ENCODE peak calls at places on chromosome 20, in seven cellular contexts. A is erythroblast; V is NCI-H187 treated with DMSO at 0.1 percent for 48 hours; Q is OCI-LY7; S is HFF-Myc; N is thoracic aorta; U is activated naive CD8-positive, alpha-beta T cell treated with anti-CD3 and anti-CD28 coated beads, Interleukin-2, amount 50 U/mL, for 24 hours. O is an unnamed sample.

GRCh38 chr20:63309261-63310071 is 16.5 kb downstream of the COL20A1 start:
- DNase-seq in S (no peak), V (no peak), U (peak), Q (peak), N (no peak), A (peak), O (peak)

GRCh38 chr20:58669287-58670006 is 18.4 kb downstream of the STX16 start:
- DNase-seq in U (no peak), N (no peak), V (no peak), Q (peak), A (no peak), S (no peak), O (no peak)

GRCh38 chr20:61166324-61166723 is 85.7 kb upstream of the CDH4 start:
- DNase-seq in N (no peak), A (no peak), V (no peak), S (no peak), Q (no peak), U (no peak), O (no peak)

GRCh38 chr20:21693322-21693721 is 12.1 kb upstream of the PAX1 start:
- DNase-seq in Q (peak), A (peak), N (no peak), V (no peak), U (no peak), S (no peak), O (peak)

GRCh38 chr20:16123623-16124022 is 449.6 kb downstream of the KIF16B start:
- DNase-seq in A (no peak), Q (no peak), U (no peak), N (no peak), S (no peak), V (no peak), O (no peak)

GRCh38 chr20:46609043-46609442 is 42.2 kb downstream of the SLC13A3 start:
- DNase-seq in A (no peak), U (no peak), S (no peak), Q (no peak), N (no peak), V (no peak), O (no peak)

GRCh38 chr20:48405909-48406308 is 421.9 kb downstream of the PREX1 start:
- DNase-seq in S (no peak), U (peak), N (no peak), A (no peak), Q (no peak), V (no peak), O (no peak)

GRCh38 chr20:47466193-47466592 is 35.5 kb upstream of the NCOA3 start:
- DNase-seq in N (no peak), V (no peak), S (no peak), Q (no peak), A (no peak), U (no peak), O (no peak)

GRCh38 chr20:24406761-24407550 is 62.5 kb upstream of the SYNDIG1 start:
- DNase-seq in N (no peak), S (no peak), Q (no peak), V (no peak), A (no peak), U (no peak), O (no peak)

GRCh38 chr20:9838035-9838377 is 870 bp downstream of the PAK5 start:
- DNase-seq in S (no peak), Q (no peak), N (no peak), A (no peak), V (no peak), U (no peak), O (no peak)

GRCh38 chr20:51526754-51527153 is 15.8 kb downstream of the NFATC2 start:
- DNase-seq in S (no peak), U (no peak), N (no peak), Q (no peak), V (no peak), A (no peak), O (peak)

GRCh38 chr20:38357653-38358207 is 11.4 kb downstream of the LBP start:
- DNase-seq in Q (no peak), A (peak), N (no peak), S (no peak), U (peak), V (no peak), O (no peak)

GRCh38 chr20:57212890-57213276 is 53.6 kb downstream of the BMP7 start:
- DNase-seq in U (no peak), Q (no peak), A (no peak), V (no peak), S (no peak), N (no peak), O (no peak)

GRCh38 chr20:32149566-32150170 is 40.2 kb downstream of the TM9SF4 start:
- DNase-seq in U (no peak), S (no peak), Q (no peak), N (no peak), A (no peak), V (no peak), O (no peak)

GRCh38 chr20:5919634-5920544 is 30.4 kb downstream of the TRMT6 start:
- DNase-seq in N (no peak), Q (no peak), U (peak), S (no peak), A (no peak), V (no peak), O (peak)

GRCh38 chr20:35006009-35006408 is 50.3 kb downstream of the MYH7B start:
- DNase-seq in N (no peak), Q (no peak), A (no peak), U (no peak), S (no peak), V (no peak), O (no peak)